ENCODE peak calls at places on chromosomes 11 and 22, in seven cellular contexts. R is pons, B is GOT3, X is T-helper 17 cell, C is neural crest cell, Y is astrocyte of the spinal cord, A is NCI-H2081. L is an unnamed sample.

GRCh38 chr11:34030386-34030785 is 21.1 kb upstream of the CAPRIN1 start:
- DNase-seq in C (no peak), R (no peak), B (no peak), A (no peak), X (no peak), Y (no peak), L (no peak)

GRCh38 chr22:45972091-45972867 is 4.7 kb downstream of the WNT7B start:
- DNase-seq in Y (peak), R (no peak), B (no peak), C (no peak), A (no peak), X (no peak), L (peak)

GRCh38 chr11:62546244-62546936 is at the start of gene AHNAK:
- DNase-seq in A (no peak), B (peak), C (peak), X (peak), R (no peak), Y (peak), L (peak)

GRCh38 chr11:58428021-58428420 is at the start of gene OR5B2:
- DNase-seq in Y (no peak), B (no peak), C (no peak), A (no peak), R (no peak), X (no peak), L (no peak)

GRCh38 chr11:63920126-63920869 is 3.3 kb upstream of the RCOR2 start:
- DNase-seq in X (no peak), R (peak), Y (no peak), C (peak), B (no peak), A (no peak), L (peak)

GRCh38 chr11:124760806-124761205 is 1.3 kb downstream of the ESAM start:
- DNase-seq in B (no peak), C (no peak), Y (no peak), A (no peak), R (no peak), X (no peak), L (no peak)

GRCh38 chr11:111951565-111951964 is 14.4 kb downstream of the DIXDC1 start:
- DNase-seq in Y (no peak), B (no peak), R (no peak), A (no peak), C (no peak), X (no peak), L (no peak)

GRCh38 chr11:27910186-27910941 is 197.6 kb downstream of the KIF18A start:
- DNase-seq in C (no peak), A (no peak), Y (peak), X (no peak), R (no peak), B (no peak), L (no peak)